ENCODE peak calls at places on chromosomes 2 and 18, in eight cellular contexts. P, V, R, K, Q, G, H and M are unnamed samples.
A peak's percentile ranks its signal among the peaks of the same experiment; 100 is the strongest.

GRCh38 chr2:102872388-102872787 is 110.6 kb downstream of the TMEM182 start:
- DNase-seq in Q (no peak), R (no peak), V (no peak), P (no peak), H (no peak), G (no peak), K (no peak), M (no peak)

GRCh38 chr18:23838801-23839366 is 149.6 kb downstream of the LAMA3 start:
- DNase-seq in Q (no peak), H (no peak), R (no peak), K (no peak), G (no peak), P (no peak), V (no peak), M (no peak)

GRCh38 chr18:31454066-31454708 is 6.6 kb downstream of the DSG3 start:
- DNase-seq in Q (no peak), K (no peak), R (peak; percentile 54), G (no peak), P (no peak), V (no peak), H (no peak), M (no peak)

GRCh38 chr2:159650574-159650973 is 34.2 kb upstream of the BAZ2B start:
- DNase-seq in V (no peak), Q (no peak), P (no peak), H (no peak), R (no peak), K (no peak), G (no peak), M (no peak)

GRCh38 chr2:219173176-219173575 is 3.3 kb upstream of the SLC23A3 start:
- DNase-seq in P (no peak), H (no peak), K (no peak), G (no peak), Q (no peak), V (no peak), R (no peak), M (no peak)

GRCh38 chr18:23826850-23827620 is 137.8 kb downstream of the LAMA3 start:
- DNase-seq in P (no peak), G (no peak), H (no peak), R (no peak), Q (no peak), K (no peak), V (no peak), M (no peak)

GRCh38 chr2:106863387-106863786 is 22.6 kb downstream of the ST6GAL2 start:
- DNase-seq in P (no peak), K (no peak), V (peak; percentile 20), H (no peak), R (no peak), G (no peak), Q (no peak), M (no peak)

GRCh38 chr2:177501186-177501585 is 108.6 kb downstream of the AGPS start:
- DNase-seq in P (no peak), H (peak; percentile 15), V (no peak), R (no peak), Q (no peak), K (no peak), G (no peak), M (no peak)

GRCh38 chr2:86072271-86072858 is 33.3 kb downstream of the POLR1A start:
- DNase-seq in H (no peak), P (no peak), K (peak; percentile 85), G (no peak), V (no peak), R (peak; percentile 80), Q (no peak), M (peak; percentile 56)

GRCh38 chr18:36692909-36693308 is 135.9 kb downstream of the TPGS2 start:
- DNase-seq in K (no peak), P (no peak), G (no peak), H (no peak), V (no peak), Q (no peak), R (no peak), M (no peak)

GRCh38 chr2:55026202-55026601 is 24.0 kb downstream of the RTN4 start:
- DNase-seq in G (no peak), K (no peak), P (no peak), R (no peak), H (no peak), Q (no peak), V (no peak), M (no peak)

GRCh38 chr2:8633735-8634313 is 48.0 kb upstream of the ID2 start:
- DNase-seq in G (no peak), K (no peak), R (no peak), H (peak; percentile 75), V (no peak), P (no peak), Q (no peak), M (peak; percentile 36)

DNA sequence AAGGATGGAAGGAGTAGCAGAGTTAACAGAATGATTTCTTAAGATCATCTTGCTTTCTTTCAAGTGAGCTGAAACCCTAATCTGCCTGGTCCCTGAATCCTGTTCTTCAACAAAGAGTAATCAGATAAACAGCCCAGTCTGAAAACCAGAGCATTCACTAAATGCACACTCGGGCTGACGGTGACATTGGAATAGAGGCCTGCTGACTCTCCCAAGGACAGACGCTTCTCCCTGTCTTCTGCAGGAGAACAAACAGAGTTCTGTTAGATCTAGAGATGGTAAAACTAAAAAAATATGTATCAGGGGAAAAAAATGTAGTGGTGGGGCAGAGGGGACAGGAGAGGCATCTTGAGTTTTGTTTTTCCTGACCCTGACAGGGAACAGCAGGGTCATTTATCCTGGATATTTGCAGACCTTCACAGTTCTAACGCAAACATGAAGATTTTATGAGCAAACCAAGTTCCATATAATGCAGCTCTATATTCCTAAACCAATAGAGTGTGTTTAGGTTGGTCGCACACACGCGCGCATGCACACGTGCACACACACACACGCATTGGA is 7.3 kb downstream of the MATN3 start:
- DNase-seq in R (no peak), K (no peak), V (no peak), H (no peak), P (no peak), Q (no peak), G (no peak), M (no peak)
- H3K27ac ChIP-seq in R (no peak overlapping the region), K (no peak overlapping the region), V (no peak overlapping the region), H (no peak overlapping the region), P (no peak overlapping the region), Q (no peak overlapping the region), G (no peak overlapping the region), M (no peak overlapping the region)

DNA sequence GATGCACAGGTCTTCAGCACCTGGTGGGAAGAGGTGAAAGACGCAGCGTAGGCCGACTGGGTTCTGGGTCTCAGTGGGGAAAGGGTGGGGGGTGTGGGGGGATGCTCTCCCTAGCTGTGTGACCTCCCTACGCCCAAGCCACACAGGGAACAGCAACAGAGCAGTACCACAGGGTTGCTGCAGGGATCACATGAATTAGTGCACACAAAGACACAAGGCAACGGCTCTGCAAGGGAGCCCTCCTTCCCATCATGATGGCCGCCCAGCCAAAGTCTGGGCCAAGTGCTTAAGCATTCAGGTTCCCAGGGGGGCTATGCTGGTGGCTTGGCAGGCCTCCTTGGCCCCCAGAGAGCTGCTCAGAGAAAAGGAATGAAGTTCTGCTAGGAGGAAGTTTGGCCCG is 28.2 kb upstream of the GBX2 start:
- DNase-seq in H (peak; percentile 38), K (no peak), Q (no peak), P (no peak), V (no peak), R (no peak), G (no peak), M (no peak)
- H3K27ac ChIP-seq in H (no peak overlapping the region), K (no peak overlapping the region), Q (no peak overlapping the region), P (no peak overlapping the region), V (no peak overlapping the region), R (no peak overlapping the region), G (no peak overlapping the region), M (no peak overlapping the region)

DNA sequence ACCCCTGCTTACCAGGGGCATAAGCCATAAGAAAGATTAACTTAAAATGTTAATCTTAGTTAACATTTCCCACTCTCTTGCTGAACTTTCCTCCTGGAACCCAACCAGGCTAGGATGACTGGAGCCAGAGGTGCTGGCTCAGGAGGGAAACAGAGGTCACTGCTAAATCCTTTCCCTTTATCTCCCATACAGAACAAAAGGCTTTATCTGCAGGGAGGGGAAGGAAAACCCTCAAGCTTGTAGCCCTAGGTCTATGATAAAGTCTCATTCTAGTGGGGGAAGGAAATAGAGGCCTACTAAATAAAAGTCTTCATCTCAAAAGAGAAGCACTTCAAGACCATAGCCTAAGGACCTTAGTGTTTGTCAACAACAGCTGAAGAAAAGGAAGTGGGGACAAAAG is 18.6 kb downstream of the HIBCH start:
- DNase-seq in P (no peak), K (no peak), Q (no peak), G (no peak), V (no peak), H (no peak), R (no peak), M (no peak)
- H3K27ac ChIP-seq in P (no peak overlapping the region), K (no peak overlapping the region), Q (no peak overlapping the region), G (no peak overlapping the region), V (no peak overlapping the region), H (no peak overlapping the region), R (no peak overlapping the region), M (no peak overlapping the region)

GRCh38 chr18:63979409-63979908 is 9.6 kb downstream of the SERPINB8 start:
- DNase-seq in G (peak; percentile 33), V (peak; percentile 75), H (peak; percentile 81), P (peak; percentile 56), K (no peak), Q (peak; percentile 12), R (peak; percentile 59), M (no peak)
- H3K27ac ChIP-seq in G (no peak overlapping the region), V (no peak overlapping the region), H (no peak overlapping the region), P (no peak overlapping the region), K (no peak overlapping the region), Q (no peak overlapping the region), R (peak overlapping the region; percentile 50), M (no peak overlapping the region)

DNA sequence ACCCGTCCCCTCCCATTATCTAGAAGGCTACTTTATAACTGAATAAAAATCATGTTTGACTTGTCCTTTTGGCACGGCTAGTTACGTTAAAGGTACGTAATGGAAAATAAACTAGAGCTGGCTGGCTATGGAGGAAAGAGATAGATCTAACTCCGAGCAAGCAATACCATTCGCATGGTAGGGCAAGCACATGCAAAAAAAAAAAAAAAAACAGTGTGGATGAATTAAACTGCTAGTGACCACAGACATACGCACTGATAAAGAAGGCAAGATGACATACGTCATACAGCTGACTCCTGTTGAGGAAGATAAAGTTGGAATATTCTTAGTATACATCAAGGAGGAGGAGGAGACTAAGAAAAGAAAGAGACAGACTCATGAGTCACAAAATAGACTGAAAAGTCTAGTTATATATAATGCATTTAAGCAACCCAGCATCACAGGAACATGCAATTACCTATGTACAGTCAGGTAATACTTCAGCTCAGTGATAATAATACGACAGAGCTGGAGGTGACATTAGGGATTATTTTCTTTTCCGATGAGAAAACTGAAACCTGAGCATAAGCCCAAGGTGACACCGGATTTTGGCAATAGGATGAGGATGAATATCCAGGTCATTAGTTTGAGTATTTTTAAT is 37.9 kb upstream of the NARS1 start:
- DNase-seq in K (no peak), Q (no peak), H (no peak), G (no peak), P (no peak), R (no peak), V (no peak), M (no peak)
- H3K27ac ChIP-seq in K (no peak overlapping the region), Q (no peak overlapping the region), H (peak overlapping the region; percentile 14), G (no peak overlapping the region), P (no peak overlapping the region), R (no peak overlapping the region), V (no peak overlapping the region), M (no peak overlapping the region)